ENCODE peak calls at places on chromosome 14, in five cellular contexts. I is WTC11; Y is effector CD4-positive, alpha-beta T cell; C is stimulated activated CD4-positive, alpha-beta T cell treated with anti-CD3 and anti-CD28 coated beads, Interleukin-1b, Interleukin-23, amount 100 ng/mL, for 4 hours; U is stromal cell of bone marrow. Q is an unnamed sample.

GRCh38 chr14:24368215-24368561 is 204 bp downstream of the NFATC4 start:
- DNase-seq in C (no peak), Y (no peak), U (no peak), I (no peak), Q (peak)

GRCh38 chr14:32078030-32078793 is 1.1 kb downstream of the ARHGAP5 start:
- DNase-seq in I (no peak), C (no peak), Y (no peak), U (peak), Q (peak)

GRCh38 chr14:61322011-61322798 is 826 bp downstream of the PRKCH start:
- DNase-seq in I (peak), Y (no peak), U (no peak), C (no peak), Q (no peak)

GRCh38 chr14:105390849-105391500 is 7.4 kb upstream of the TEX22 start:
- DNase-seq in C (no peak), U (no peak), Y (no peak), I (no peak), Q (no peak)

GRCh38 chr14:79294506-79294905 is 916.8 kb downstream of the DIO2 start:
- DNase-seq in C (no peak), I (no peak), U (peak), Y (no peak), Q (no peak)

GRCh38 chr14:101587403-101587998 is 26.2 kb downstream of the DIO3 start:
- DNase-seq in I (no peak), C (no peak), Y (no peak), U (no peak), Q (peak)

GRCh38 chr14:77485256-77485655 is 13.4 kb downstream of the ISM2 start:
- DNase-seq in Y (no peak), I (no peak), U (no peak), C (no peak), Q (no peak)

GRCh38 chr14:34172477-34173368 is 221.8 kb upstream of the EGLN3 start:
- DNase-seq in U (no peak), I (no peak), Y (no peak), C (no peak), Q (no peak)

GRCh38 chr14:96893966-96894622 is 96.9 kb downstream of the VRK1 start:
- DNase-seq in U (no peak), I (no peak), C (no peak), Y (no peak), Q (no peak)

GRCh38 chr14:23693252-23693775 is 57.1 kb downstream of the DHRS2 start:
- DNase-seq in Y (no peak), U (no peak), I (no peak), C (no peak), Q (no peak)

GRCh38 chr14:50750323-50750722 is 80.6 kb downstream of the NIN start:
- DNase-seq in C (no peak), I (no peak), Y (no peak), U (no peak), Q (no peak)

GRCh38 chr14:61526405-61527312 is 168.7 kb upstream of the HIF1A start:
- DNase-seq in Y (no peak), I (no peak), U (no peak), C (no peak), Q (no peak)

GRCh38 chr14:69247691-69248440 is 12.1 kb upstream of the GALNT16 start:
- DNase-seq in Y (no peak), C (no peak), U (peak), I (no peak), Q (no peak)

GRCh38 chr14:79044894-79045624 is 874.9 kb downstream of the NRXN3 start:
- DNase-seq in U (peak), I (no peak), C (no peak), Y (no peak), Q (peak)

GRCh38 chr14:85087201-85087600 is 442.7 kb upstream of the FLRT2 start:
- DNase-seq in Y (no peak), U (peak), I (no peak), C (no peak), Q (no peak)

GRCh38 chr14:53608369-53608768 is 348.3 kb downstream of the BMP4 start:
- DNase-seq in U (no peak), I (no peak), C (no peak), Y (no peak), Q (no peak)

Q was measured in iPS-NIHi11.